ENCODE peak calls at places on chromosomes 2 and 18, in five cellular contexts. Y is occipital lobe, G is amygdala, L is NCI-H2081, D is frontal cortex. U is an unnamed sample.

GRCh38 chr2:119431155-119431975 is at the start of gene TMEM37:
- DNase-seq in Y (no peak), D (peak), G (no peak), L (peak), U (no peak)

GRCh38 chr18:6355789-6356589 is 58.7 kb downstream of the L3MBTL4 start:
- DNase-seq in Y (no peak), G (no peak), D (no peak), L (peak), U (no peak)

GRCh38 chr2:151782378-151783132 is 45.7 kb downstream of the ARL5A start:
- DNase-seq in Y (no peak), L (no peak), D (no peak), G (no peak), U (no peak)

GRCh38 chr2:20267529-20267928 is 42.6 kb upstream of the SDC1 start:
- DNase-seq in Y (no peak), G (no peak), D (no peak), L (no peak), U (no peak)

GRCh38 chr2:239811001-239811798 is 213.9 kb downstream of the NDUFA10 start:
- DNase-seq in L (no peak), D (no peak), G (no peak), Y (no peak), U (no peak)

GRCh38 chr2:39728941-39729351 is 50.1 kb downstream of the THUMPD2 start:
- DNase-seq in Y (no peak), L (peak), G (no peak), D (no peak), U (no peak)

GRCh38 chr18:57737661-57738060 is 65.5 kb downstream of the ATP8B1 start:
- DNase-seq in Y (peak), D (no peak), G (no peak), L (no peak), U (peak)

GRCh38 chr2:156437272-156437671 is 1.1 kb downstream of the GPD2 start:
- DNase-seq in G (no peak), D (no peak), L (no peak), Y (no peak), U (no peak)